ENCODE peak calls at places on chromosomes 5 and 9, in five cellular contexts. Z is uterus, Y is prostate gland, P is ovary, N is spleen. X is an unnamed sample.

GRCh38 chr9:68560131-68560844 is 19.6 kb upstream of the TMEM252 start:
- DNase-seq in Z (peak), P (peak), Y (no peak), N (peak), X (no peak)

GRCh38 chr5:147565524-147565923 is 55.7 kb upstream of the DPYSL3 start:
- DNase-seq in N (no peak), P (no peak), Z (no peak), Y (no peak), X (no peak)

GRCh38 chr9:14591411-14591810 is 101.8 kb downstream of the ZDHHC21 start:
- DNase-seq in Z (no peak), N (no peak), P (no peak), Y (no peak), X (no peak)

GRCh38 chr5:138595396-138595795 is 20.2 kb upstream of the HSPA9 start:
- DNase-seq in Z (no peak), Y (peak), P (no peak), N (no peak), X (no peak)

GRCh38 chr5:36763454-36763853 is 113.1 kb upstream of the NIPBL start:
- DNase-seq in Y (no peak), Z (no peak), P (no peak), N (no peak), X (no peak)

GRCh38 chr5:96111080-96111756 is 149.6 kb upstream of the ELL2 start:
- DNase-seq in P (no peak), Z (no peak), N (no peak), Y (no peak), X (no peak)

GRCh38 chr9:17824191-17824926 is 245.5 kb downstream of the SH3GL2 start:
- DNase-seq in Z (no peak), Y (no peak), P (no peak), N (no peak), X (no peak)

GRCh38 chr9:134209731-134210311 is 45.5 kb upstream of the RNU6ATAC start:
- DNase-seq in Z (peak), Y (no peak), N (peak), P (peak), X (peak)

GRCh38 chr9:104843644-104844226 is 79.8 kb downstream of the NIPSNAP3B start:
- DNase-seq in Y (no peak), P (no peak), N (no peak), Z (no peak), X (no peak)

GRCh38 chr9:17625644-17626388 is 47.0 kb downstream of the SH3GL2 start:
- DNase-seq in Y (no peak), Z (no peak), N (no peak), P (no peak), X (no peak)

GRCh38 chr9:89154651-89155336 is 23.8 kb downstream of the SHC3 start:
- DNase-seq in N (no peak), P (no peak), Y (no peak), Z (no peak), X (no peak)

GRCh38 chr9:134369416-134370212 is 43.4 kb downstream of the RXRA start:
- DNase-seq in N (no peak), Y (no peak), Z (no peak), P (no peak), X (no peak)

GRCh38 chr5:80937591-80937990 is 22.6 kb upstream of the RASGRF2 start:
- DNase-seq in N (no peak), Z (no peak), P (no peak), Y (no peak), X (no peak)

GRCh38 chr9:11275158-11275695 is 662.4 kb upstream of the PTPRD start:
- DNase-seq in P (no peak), Y (no peak), N (no peak), Z (no peak), X (no peak)

GRCh38 chr5:123450114-123450513 is 26.9 kb upstream of the CEP120 start:
- DNase-seq in Y (no peak), P (no peak), Z (no peak), N (no peak), X (no peak)
- H3K27ac ChIP-seq in Y (no peak), P (no peak), Z (no peak), N (no peak), X (no peak)

GRCh38 chr9:136108648-136109266 is 9.9 kb downstream of the TMEM250 start:
- DNase-seq in Y (no peak), P (no peak), N (peak), Z (peak), X (peak)
- TF ChIP-seq POLR2A in Y (no peak), P (no peak), N (no peak), Z (no peak), X (no peak)

DNA sequence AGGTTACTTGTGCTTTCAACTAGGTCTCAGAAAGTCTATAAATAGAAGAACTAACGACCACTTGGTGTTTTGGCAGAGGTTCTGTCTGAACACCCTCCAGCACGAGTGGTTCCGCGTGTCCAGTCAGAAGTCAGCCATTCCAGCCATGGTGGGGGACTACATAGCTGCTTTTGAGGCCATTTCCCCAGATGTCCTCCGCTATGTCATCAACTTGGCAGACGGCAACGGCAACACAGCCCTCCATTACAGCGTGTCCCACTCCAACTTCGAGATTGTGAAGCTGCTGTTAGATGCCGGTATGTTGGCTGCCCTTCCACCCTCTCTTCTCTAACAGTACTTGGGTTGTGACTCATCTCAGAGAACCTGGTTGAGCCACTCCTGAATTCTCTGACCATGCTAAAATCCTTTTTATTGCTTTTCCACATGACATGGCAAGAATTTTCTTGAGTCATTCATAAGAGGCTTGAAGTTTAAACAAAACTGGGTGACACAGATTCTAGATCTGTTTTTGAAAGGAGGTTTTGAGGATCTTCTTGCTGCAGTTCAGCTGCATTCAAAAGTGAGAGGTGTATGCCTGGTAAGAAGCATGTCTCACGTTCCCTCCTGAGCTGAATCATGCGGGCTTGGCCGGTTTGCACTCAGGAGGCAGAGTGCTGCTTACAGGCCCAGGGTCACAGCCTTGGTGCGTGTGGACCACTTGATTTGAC is 103.1 kb upstream of the DMRT1 start:
- DNase-seq in N (no peak), Y (peak), Z (peak), P (peak), X (no peak)
- H3K27ac ChIP-seq in N (no peak), Y (peak), Z (peak), P (no peak), X (peak)

DNA sequence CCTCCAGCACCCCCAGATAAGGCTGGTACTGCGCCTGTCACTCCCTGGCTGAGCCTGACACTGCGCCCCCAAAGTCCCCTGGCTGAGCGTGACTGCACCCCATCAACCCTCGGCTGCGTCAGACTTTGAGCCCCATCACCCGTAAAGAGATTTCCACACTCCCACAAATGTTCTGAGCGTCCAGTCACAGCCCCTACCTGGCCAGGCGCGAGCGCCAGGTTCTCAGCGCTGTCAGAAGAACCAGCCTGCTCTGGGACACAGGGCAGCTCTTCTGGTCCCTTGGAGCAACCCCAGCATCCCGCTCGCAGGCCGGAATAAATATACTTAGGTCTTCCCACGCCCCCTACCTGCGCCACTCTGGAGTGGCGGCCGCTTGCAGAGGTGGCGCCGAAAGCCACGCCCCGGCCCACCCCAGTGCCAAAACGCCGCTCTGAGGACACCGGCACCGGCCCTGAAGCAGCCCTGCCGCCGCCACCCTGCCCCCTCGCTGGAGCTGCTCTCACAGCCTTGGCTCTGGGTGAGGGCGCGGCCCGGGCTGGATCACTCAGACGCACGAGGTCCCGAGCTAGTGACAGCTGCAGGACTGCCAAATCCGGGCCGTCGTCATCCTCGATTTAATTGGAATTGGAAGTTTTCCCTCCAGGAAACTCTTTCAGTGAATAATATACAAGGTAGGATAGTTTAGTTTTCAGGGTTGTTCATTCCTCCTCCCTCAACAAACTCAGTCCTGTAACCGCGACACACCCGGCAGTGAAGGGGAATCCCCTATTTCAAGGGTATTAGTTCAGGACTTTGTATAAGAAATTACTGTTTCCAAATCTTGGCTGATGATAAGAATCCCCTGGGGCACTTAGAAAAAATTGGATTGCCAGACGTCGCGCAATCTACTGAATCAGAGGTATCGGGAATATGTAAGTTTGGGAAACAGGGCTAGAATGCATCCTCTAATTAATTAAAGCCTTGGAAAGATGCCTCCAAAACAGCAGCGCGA is 1.2 kb upstream of the CEMIP2 start:
- DNase-seq in Z (peak), P (peak), Y (peak), N (peak), X (peak)
- TF ChIP-seq POLR2A in Z (no peak), P (no peak), Y (no peak), N (peak), X (peak)

X was measured in upper lobe of left lung.